ENCODE peak calls at places on chromosomes 16 and 17, in five cellular contexts. B, O, W, Y and H are unnamed samples.

GRCh38 chr17:41741709-41742108 is 7.3 kb upstream of the HAP1 start:
- DNase-seq in B (no peak), O (no peak), W (no peak), Y (no peak), H (no peak)

GRCh38 chr16:24070851-24071250 is 185.3 kb upstream of the CACNG3 start:
- DNase-seq in B (peak), O (no peak), W (no peak), Y (peak), H (no peak)

GRCh38 chr16:3495166-3495565 is at the start of gene C16orf90:
- DNase-seq in B (no peak), O (peak), W (no peak), Y (no peak), H (no peak)

GRCh38 chr17:8089728-8090127 is 2.2 kb upstream of the ALOX12B start:
- DNase-seq in B (no peak), O (no peak), W (no peak), Y (no peak), H (no peak)

GRCh38 chr17:82060614-82061013 is 5.0 kb downstream of the DUS1L start:
- DNase-seq in B (no peak), O (peak), W (no peak), Y (no peak), H (no peak)

GRCh38 chr16:7272567-7273158 is 60.0 kb upstream of the RBFOX1 start:
- DNase-seq in B (no peak), O (no peak), W (no peak), Y (no peak), H (no peak)

GRCh38 chr17:17536702-17537101 is 40.5 kb upstream of the RASD1 start:
- DNase-seq in B (no peak), O (peak), W (no peak), Y (no peak), H (no peak)

GRCh38 chr16:50521246-50521900 is 26.8 kb upstream of the NKD1 start:
- DNase-seq in B (no peak), O (no peak), W (no peak), Y (no peak), H (no peak)

GRCh38 chr16:56551796-56552738 is 12.8 kb upstream of the MT4 start:
- DNase-seq in B (no peak), O (peak), W (peak), Y (peak), H (no peak)

GRCh38 chr16:88907768-88908167 is 41.3 kb upstream of the PABPN1L start:
- DNase-seq in B (no peak), O (no peak), W (no peak), Y (no peak), H (peak)

GRCh38 chr16:27253526-27253930 is 15.0 kb downstream of the NSMCE1 start:
- DNase-seq in B (peak), O (no peak), W (no peak), Y (no peak), H (no peak)

GRCh38 chr17:42720996-42721583 is 23.8 kb downstream of the EZH1 start:
- DNase-seq in B (peak), O (no peak), W (no peak), Y (peak), H (peak)

GRCh38 chr17:48747445-48748363 is 19.2 kb upstream of the HOXB13 start:
- DNase-seq in B (no peak), O (no peak), W (no peak), Y (no peak), H (no peak)

GRCh38 chr17:50903604-50904521 is 37.7 kb upstream of the TOB1 start:
- DNase-seq in B (peak), O (no peak), W (no peak), Y (peak), H (peak)